ENCODE peak calls at places on chromosomes 7 and 10, in ten cellular contexts. R is heart left ventricle; H is CD8-positive, alpha-beta T cell; E is esophagus squamous epithelium; F is PC-9; L is tibial artery; J is left ventricle myocardium inferior; C is tibial nerve; N is Peyer's patch; A is MM.1S. U is an unnamed sample. For H3K27me3, the result is how much of the 10 kb centered on the place peaks cover.

GRCh38 chr10:84077728-84078127 is 61.6 kb upstream of the GHITM start:
- DNase-seq in H (no peak), A (no peak), J (no peak), R (no peak), C (no peak), F (no peak), E (no peak), N (no peak), L (no peak), U (no peak)

GRCh38 chr10:35768731-35769130 is 126.6 kb upstream of the FZD8 start:
- DNase-seq in C (no peak), L (no peak), N (no peak), A (no peak), J (no peak), E (no peak), F (no peak), H (no peak), R (no peak), U (no peak)

GRCh38 chr10:71266147-71266917 is 52.7 kb upstream of the SLC29A3 start:
- DNase-seq in L (no peak), C (no peak), A (no peak), H (no peak), N (peak), J (peak), F (no peak), R (peak), E (no peak), U (no peak)

GRCh38 chr10:83522881-83523386 is 616.4 kb upstream of the GHITM start:
- DNase-seq in C (no peak), R (peak), F (no peak), N (no peak), J (peak), H (no peak), E (no peak), A (no peak), L (no peak), U (no peak)

GRCh38 chr10:32445036-32445435 is 904 bp upstream of the CCDC7 start:
- DNase-seq in L (no peak), H (no peak), E (no peak), C (no peak), N (no peak), J (no peak), F (no peak), A (no peak), R (no peak), U (no peak)

GRCh38 chr10:14532473-14533251 is 201.9 kb upstream of the FRMD4A start:
- DNase-seq in R (no peak), L (no peak), E (no peak), C (no peak), F (peak), A (no peak), N (peak), J (no peak), H (no peak), U (peak)

GRCh38 chr10:121900443-121901174 is 27.2 kb downstream of the ATE1 start:
- DNase-seq in C (peak), J (no peak), R (no peak), H (no peak), N (no peak), F (no peak), A (peak), E (no peak), L (no peak), U (no peak)

GRCh38 chr7:67364441-67365017 is 367.9 kb downstream of the TYW1 start:
- DNase-seq in R (no peak), J (no peak), F (no peak), N (no peak), L (no peak), C (no peak), E (no peak), A (no peak), H (no peak), U (no peak)

GRCh38 chr7:12534046-12534445 is 36.5 kb upstream of the SCIN start:
- DNase-seq in N (no peak), F (no peak), R (no peak), L (no peak), H (no peak), C (no peak), E (no peak), J (no peak), A (no peak), U (no peak)

GRCh38 chr7:44085549-44085948 is 3.2 kb upstream of the POLM start:
- DNase-seq in C (no peak), J (peak), N (no peak), A (no peak), E (no peak), R (peak), L (no peak), H (no peak), F (no peak), U (no peak)

GRCh38 chr10:68105820-68106219 is 3.5 kb upstream of the MYPN start:
- DNase-seq in E (no peak), A (no peak), C (no peak), H (no peak), F (no peak), N (no peak), L (no peak), J (no peak), R (no peak), U (no peak)

GRCh38 chr7:6917258-6917657 is 91.2 kb upstream of the CCZ1B start:
- DNase-seq in F (no peak), J (peak), R (peak), L (no peak), H (no peak), E (no peak), N (no peak), C (no peak), A (no peak), U (no peak)

GRCh38 chr10:89478739-89479116 is 56.7 kb downstream of the SLC16A12 start:
- DNase-seq in F (no peak), A (no peak), H (no peak), R (no peak), C (no peak), L (no peak), N (no peak), E (no peak), J (no peak), U (no peak)

GRCh38 chr10:92901819-92902234 is 53.5 kb downstream of the EXOC6 start:
- DNase-seq in C (no peak), E (no peak), L (no peak), J (no peak), F (no peak), H (peak), N (peak), R (no peak), A (peak), U (no peak)

GRCh38 chr7:157689269-157690057 is 352.7 kb downstream of the DNAJB6 start:
- DNase-seq in N (peak), E (no peak), F (no peak), R (no peak), H (no peak), L (no peak), C (no peak), A (no peak), J (no peak), U (no peak)

GRCh38 chr7:69961396-69961795 is 363.1 kb downstream of the AUTS2 start:
- DNase-seq in N (no peak), J (no peak), F (no peak), A (no peak), C (no peak), L (no peak), E (no peak), H (no peak), R (no peak), U (no peak)

GRCh38 chr10:132669208-132669861 is 116.6 kb downstream of the NKX6-2 start:
- DNase-seq in R (no peak), H (no peak), J (no peak), F (no peak), N (peak), A (no peak), C (no peak), L (no peak), E (no peak), U (no peak)

GRCh38 chr10:95792874-95793285 is 36.9 kb downstream of the ENTPD1 start:
- DNase-seq in H (no peak), R (no peak), J (no peak), E (no peak), C (peak), L (peak), A (no peak), N (no peak), F (no peak), U (no peak)

GRCh38 chr7:3998060-3998459 is 684.0 kb upstream of the FOXK1 start:
- DNase-seq in N (no peak), R (no peak), C (no peak), E (no peak), J (no peak), F (no peak), H (no peak), A (no peak), L (no peak), U (no peak)

GRCh38 chr7:31091926-31092325 is 39.8 kb downstream of the ADCYAP1R1 start:
- DNase-seq in H (no peak), A (no peak), E (no peak), F (no peak), C (no peak), J (no peak), L (no peak), R (no peak), N (no peak), U (no peak)

GRCh38 chr10:63644398-63645142 is 123.4 kb downstream of the REEP3 start:
- DNase-seq in L (no peak), F (no peak), A (no peak), H (no peak), E (no peak), J (no peak), R (no peak), C (no peak), N (no peak), U (no peak)

GRCh38 chr7:128243273-128243672 is 2.2 kb downstream of the LEP start:
- DNase-seq in C (no peak), A (no peak), E (no peak), F (no peak), R (no peak), L (no peak), J (no peak), N (no peak), H (no peak), U (no peak)

GRCh38 chr10:69651362-69651761 is 21.3 kb downstream of the FAM241B start:
- DNase-seq in R (no peak), C (no peak), A (no peak), H (no peak), L (no peak), N (no peak), E (no peak), J (no peak), F (no peak), U (no peak)

GRCh38 chr7:80230327-80230726 is 95.7 kb downstream of the GNAI1 start:
- DNase-seq in L (no peak), E (no peak), R (no peak), J (no peak), F (no peak), C (no peak), N (no peak), A (no peak), H (no peak), U (no peak)

GRCh38 chr10:88892223-88892967 is 12.3 kb downstream of the STAMBPL1 start:
- DNase-seq in L (no peak), H (no peak), C (no peak), J (no peak), F (no peak), N (no peak), R (no peak), E (no peak), A (no peak), U (no peak)

GRCh38 chr10:49595713-49596492 is 14.2 kb upstream of the SLC18A3 start:
- DNase-seq in F (no peak), A (no peak), E (no peak), H (peak), J (no peak), C (no peak), R (no peak), N (no peak), L (no peak), U (no peak)

GRCh38 chr7:98266840-98267239 is 14.6 kb upstream of the BRI3 start:
- DNase-seq in N (no peak), C (no peak), R (no peak), F (no peak), A (no peak), L (no peak), H (no peak), J (no peak), E (no peak), U (no peak)
- TF ChIP-seq CTCF in N (peak), C (no peak), R (peak), F (peak), A (no peak), L (peak), H (no peak), J (peak), E (peak), U (peak)

DNA sequence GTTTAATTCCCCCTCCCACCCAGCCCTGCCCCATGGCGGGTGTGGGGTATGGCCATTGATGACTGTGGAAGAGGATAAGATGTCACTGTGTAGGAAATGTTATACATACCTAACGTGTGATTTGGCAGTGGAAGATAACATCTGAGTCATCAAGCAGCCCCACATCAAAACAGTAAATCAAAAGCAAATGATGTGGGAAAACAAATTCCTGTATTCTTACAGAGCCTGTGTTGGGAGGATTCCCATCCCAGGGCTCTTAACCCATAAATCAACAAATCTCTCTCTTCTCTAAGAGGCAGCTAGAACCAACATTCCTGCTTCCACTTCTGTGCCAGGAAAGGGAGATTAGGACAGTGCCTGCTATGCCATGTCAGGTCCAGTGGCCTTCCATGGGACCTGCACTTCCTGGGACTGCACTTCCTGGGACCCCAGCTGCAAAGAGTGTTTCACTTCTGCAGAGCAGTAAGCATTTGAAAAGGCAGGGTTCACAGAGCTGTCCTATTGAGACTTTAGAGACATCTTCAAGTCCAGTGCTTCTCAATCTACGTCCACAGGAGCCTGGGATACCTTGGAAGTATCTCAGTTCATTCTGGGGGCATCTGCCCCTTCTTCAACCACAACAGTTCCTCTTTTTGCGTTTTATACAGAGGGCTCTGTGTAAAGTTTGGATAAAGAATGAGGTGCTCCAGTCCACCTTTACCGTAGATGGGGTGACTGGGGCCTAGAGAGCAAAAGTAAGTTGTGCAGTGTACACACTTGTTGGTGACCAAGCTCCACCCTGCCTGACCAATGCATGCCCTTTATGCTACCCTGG is 45.8 kb downstream of the ATXN7L1 start:
- DNase-seq in C (no peak), J (no peak), F (peak), R (no peak), N (no peak), A (no peak), H (no peak), L (no peak), E (no peak), U (no peak)
- H3K27ac ChIP-seq in C (no peak), J (no peak), F (peak), R (no peak), N (peak), A (no peak), H (no peak), L (no peak), E (peak), U (peak)

GRCh38 chr7:27217951-27218350 is 18.1 kb upstream of the HOXA13 start:
- DNase-seq in C (no peak), F (no peak), R (no peak), E (no peak), H (no peak), J (no peak), N (no peak), L (no peak), A (no peak), U (no peak)
- H3K27me3 ChIP-seq in C (half or more), F (under half), R (half or more), E (half or more), H (under half), J (half or more), N (under half), L (half or more), A (under half), U (under half)

DNA sequence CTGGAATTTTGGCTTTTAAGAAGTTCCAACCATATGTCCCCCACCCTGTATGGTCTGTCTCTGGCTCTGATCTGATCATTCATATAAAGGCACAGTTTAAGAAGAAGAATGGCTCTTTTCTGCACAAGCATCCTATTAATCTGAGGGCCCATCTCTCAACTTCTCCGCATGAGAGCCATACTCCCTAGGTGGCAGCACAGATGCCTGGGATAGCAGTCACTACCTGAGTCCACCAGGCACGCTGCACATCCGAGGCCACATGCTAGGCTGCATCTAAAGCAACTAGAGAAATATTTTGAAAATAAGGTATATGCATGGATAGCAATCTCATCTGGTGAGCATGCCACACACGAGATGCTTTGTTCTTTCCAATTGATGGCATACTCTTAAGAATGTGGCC is 565.5 kb downstream of the PARD3 start:
- DNase-seq in A (no peak), N (no peak), H (no peak), F (no peak), L (no peak), J (no peak), R (no peak), C (no peak), E (no peak), U (no peak)
- TF ChIP-seq CTCF in A (no peak), N (no peak), H (no peak), F (no peak), L (no peak), J (no peak), R (no peak), C (no peak), E (no peak), U (no peak)

GRCh38 chr7:518630-519428 is 817 bp downstream of the PDGFA start:
- DNase-seq in F (peak), H (no peak), N (peak), L (peak), E (no peak), A (no peak), R (peak), J (peak), C (peak), U (peak)
- H3K27ac ChIP-seq in F (peak), H (no peak), N (peak), L (peak), E (peak), A (no peak), R (peak), J (peak), C (peak), U (peak)

U was measured in colonic mucosa.